ENCODE peak calls at places on chromosomes 13 and 19, in ten cellular contexts. S, W, R, Z, P, T, J, N, X and M are unnamed samples.

GRCh38 chr19:49997709-49998108 is 27.5 kb downstream of the VRK3 start:
- DNase-seq in S (no peak), W (no peak), R (no peak), Z (peak; percentile 54), P (peak; percentile 17), T (peak; percentile 26), J (no peak), N (no peak), X (no peak), M (peak; percentile 83)

GRCh38 chr19:49988433-49988832 is 27.5 kb upstream of the SIGLEC11 start:
- DNase-seq in S (no peak), W (no peak), R (no peak), Z (no peak), P (peak; percentile 24), T (no peak), J (no peak), N (no peak), X (no peak), M (no peak)

GRCh38 chr13:25097426-25097825 is 1.5 kb downstream of the PABPC3 start:
- DNase-seq in S (no peak), W (no peak), R (no peak), Z (no peak), P (no peak), T (no peak), J (no peak), N (no peak), X (no peak), M (no peak)

GRCh38 chr13:78334059-78334458 is 269.3 kb downstream of the POU4F1 start:
- DNase-seq in S (no peak), W (no peak), R (no peak), Z (no peak), P (no peak), T (no peak), J (no peak), N (no peak), X (no peak), M (no peak)

GRCh38 chr13:54879036-54879435 is 1850.4 kb downstream of the OLFM4 start:
- DNase-seq in S (no peak), W (no peak), R (no peak), Z (no peak), P (no peak), T (no peak), J (no peak), N (no peak), X (no peak), M (no peak)

GRCh38 chr19:18280247-18281081 is 958 bp downstream of the JUND start:
- DNase-seq in S (peak; percentile 89), W (peak; percentile 47), R (peak; percentile 66), Z (peak; percentile 53), P (peak; percentile 84), T (peak; percentile 58), J (peak; percentile 82), N (peak; percentile 54), X (no peak), M (peak; percentile 48)

GRCh38 chr19:53102186-53102585 is 1.0 kb downstream of the ZNF160 start:
- DNase-seq in S (no peak), W (no peak), R (no peak), Z (no peak), P (peak; percentile 22), T (peak; percentile 25), J (no peak), N (no peak), X (no peak), M (no peak)

GRCh38 chr19:35088514-35088913 is 27.1 kb upstream of the FXYD3 start:
- DNase-seq in S (no peak), W (no peak), R (no peak), Z (no peak), P (peak; percentile 90), T (no peak), J (no peak), N (no peak), X (no peak), M (peak; percentile 70)

GRCh38 chr13:105572401-105572800 is 963.1 kb downstream of the EFNB2 start:
- DNase-seq in S (no peak), W (no peak), R (no peak), Z (no peak), P (no peak), T (no peak), J (no peak), N (no peak), X (no peak), M (no peak)

GRCh38 chr19:459724-460511 is 915 bp downstream of the SHC2 start:
- DNase-seq in S (peak; percentile 76), W (peak; percentile 63), R (no peak), Z (peak; percentile 60), P (peak; percentile 29), T (peak; percentile 83), J (no peak), N (peak; percentile 27), X (no peak), M (peak; percentile 55)

GRCh38 chr19:3782330-3782729 is 3.9 kb downstream of the MATK start:
- DNase-seq in S (no peak), W (no peak), R (no peak), Z (no peak), P (no peak), T (no peak), J (no peak), N (no peak), X (no peak), M (no peak)

GRCh38 chr19:54448037-54448773 is 794 bp upstream of the LENG8 start:
- DNase-seq in S (peak; percentile 72), W (peak; percentile 38), R (no peak), Z (peak; percentile 46), P (peak; percentile 68), T (peak; percentile 63), J (peak; percentile 16), N (no peak), X (no peak), M (peak; percentile 71)

GRCh38 chr13:33112745-33113144 is 96.5 kb downstream of the KL start:
- DNase-seq in S (peak; percentile 47), W (no peak), R (no peak), Z (no peak), P (peak; percentile 38), T (no peak), J (no peak), N (no peak), X (no peak), M (no peak)

GRCh38 chr19:45876411-45877197 is 9.3 kb downstream of the IRF2BP1 start:
- DNase-seq in S (peak; percentile 55), W (no peak), R (no peak), Z (peak; percentile 57), P (no peak), T (peak; percentile 64), J (no peak), N (no peak), X (no peak), M (no peak)

GRCh38 chr13:99370476-99371272 is 63.5 kb upstream of the GPR183 start:
- DNase-seq in S (no peak), W (no peak), R (no peak), Z (no peak), P (no peak), T (no peak), J (no peak), N (no peak), X (no peak), M (no peak)